ENCODE peak calls at places on chromosomes 7 and 10, in eight cellular contexts. E is heart right ventricle, W is Calu3, J is thoracic aorta, B is NCI-H510A treated with DMSO at 0.1 percent for 48 hours, X is occipital lobe, I is NCI-H2081, O is BJ. U is an unnamed sample.

GRCh38 chr10:15603446-15604011 is 116.2 kb downstream of the ITGA8 start:
- DNase-seq in W (no peak), I (no peak), O (no peak), E (no peak), J (no peak), B (no peak), X (no peak), U (no peak)

GRCh38 chr10:89279449-89279869 is 22.4 kb upstream of the IFIT2 start:
- DNase-seq in J (no peak), O (no peak), B (no peak), I (no peak), W (peak; percentile 51), E (no peak), X (no peak), U (no peak)

GRCh38 chr7:2521341-2521745 is 1.8 kb downstream of the LFNG start:
- DNase-seq in O (no peak), I (no peak), E (no peak), J (no peak), B (no peak), W (no peak), X (no peak), U (no peak)

GRCh38 chr7:105677395-105677701 is 96.1 kb upstream of the EFCAB10 start:
- DNase-seq in I (no peak), O (no peak), E (no peak), X (no peak), B (no peak), J (no peak), W (no peak), U (no peak)

GRCh38 chr10:74418285-74418872 is 267.4 kb downstream of the ADK start:
- DNase-seq in E (no peak), J (no peak), W (no peak), O (no peak), I (peak; percentile 96), X (peak; percentile 2), B (peak; percentile 97), U (no peak)

GRCh38 chr7:101243786-101244384 is 996 bp downstream of the FIS1 start:
- DNase-seq in I (no peak), B (no peak), O (no peak), J (no peak), X (peak; percentile 29), E (peak; percentile 82), W (no peak), U (no peak)

GRCh38 chr10:15789793-15790525 is 70.2 kb upstream of the ITGA8 start:
- DNase-seq in E (no peak), I (no peak), X (no peak), B (no peak), O (peak; percentile 75), J (no peak), W (no peak), U (no peak)

GRCh38 chr7:51244053-51244452 is 72.6 kb downstream of the COBL start:
- DNase-seq in I (no peak), X (no peak), O (no peak), J (no peak), W (no peak), E (no peak), B (no peak), U (no peak)

GRCh38 chr10:86899670-86900276 is 57.6 kb downstream of the MMRN2 start:
- DNase-seq in W (peak; percentile 58), O (no peak), I (peak; percentile 48), B (peak; percentile 70), X (peak; percentile 25), E (no peak), J (peak; percentile 15), U (no peak)

GRCh38 chr10:23540401-23540800 is 101.5 kb downstream of the OTUD1 start:
- DNase-seq in B (no peak), O (no peak), X (no peak), E (no peak), J (no peak), I (no peak), W (no peak), U (no peak)

GRCh38 chr10:34808789-34809745 is 6.0 kb downstream of the PARD3 start:
- DNase-seq in X (no peak), I (no peak), W (peak; percentile 9), J (no peak), B (peak; percentile 63), E (peak; percentile 44), O (no peak), U (no peak)

GRCh38 chr10:13528138-13528874 is 508 bp downstream of the BEND7 start:
- DNase-seq in O (no peak), W (peak; percentile 29), J (no peak), X (no peak), I (no peak), E (peak; percentile 23), B (no peak), U (peak; percentile 54)